ENCODE peak calls at places on chromosome 7, in eight cellular contexts. S is body of pancreas; F is fibroblast of lung; Z is CD8-positive, alpha-beta memory T cell; K is tibial artery; H is Peyer's patch; V is heart right ventricle; W is right atrium auricular region. A is an unnamed sample. For H3K4me1, the result is how much of the 10 kb centered on the place peaks cover.

GRCh38 chr7:5595545-5596045 is 172.0 kb upstream of the TNRC18 start:
- DNase-seq in S (no peak), F (peak), Z (no peak), K (no peak), H (no peak), V (no peak), W (no peak), A (no peak)

GRCh38 chr7:76149847-76150691 is 51.6 kb upstream of the SRRM3 start:
- DNase-seq in S (peak), F (no peak), Z (no peak), K (no peak), H (no peak), V (peak), W (no peak), A (no peak)

GRCh38 chr7:83550100-83550499 is 98.8 kb downstream of the SEMA3E start:
- DNase-seq in S (no peak), F (peak), Z (no peak), K (no peak), H (no peak), V (no peak), W (no peak), A (no peak)

GRCh38 chr7:67854236-67854635 is 857.6 kb downstream of the TYW1 start:
- DNase-seq in S (no peak), F (no peak), Z (no peak), K (no peak), H (no peak), V (no peak), W (no peak), A (no peak)

GRCh38 chr7:6244021-6244420 is 28.4 kb downstream of the CYTH3 start:
- DNase-seq in S (no peak), F (no peak), Z (no peak), K (no peak), H (no peak), V (no peak), W (no peak), A (no peak)

GRCh38 chr7:107661865-107662379 is 1.3 kb downstream of the SLC26A4 start:
- DNase-seq in S (no peak), F (no peak), Z (no peak), K (no peak), H (no peak), V (no peak), W (no peak), A (no peak)

GRCh38 chr7:156903232-156903909 is 10.4 kb upstream of the LMBR1 start:
- DNase-seq in S (peak), F (peak), Z (peak), K (peak), H (peak), V (peak), W (no peak), A (peak)

GRCh38 chr7:105837765-105838241 is 38.6 kb downstream of the ATXN7L1 start:
- DNase-seq in S (no peak), F (no peak), Z (no peak), K (no peak), H (no peak), V (peak), W (no peak), A (no peak)

GRCh38 chr7:45869426-45869825 is 3.5 kb downstream of the CCDC201 start:
- DNase-seq in S (no peak), F (peak), Z (no peak), K (no peak), H (no peak), V (no peak), W (no peak), A (no peak)

GRCh38 chr7:120991133-120991532 is 2.6 kb downstream of the CPED1 start:
- DNase-seq in S (no peak), F (no peak), Z (no peak), K (no peak), H (no peak), V (no peak), W (no peak), A (no peak)

GRCh38 chr7:120274899-120275298 is 1.9 kb downstream of the KCND2 start:
- DNase-seq in S (no peak), F (no peak), Z (no peak), K (no peak), H (no peak), V (no peak), W (no peak), A (no peak)

GRCh38 chr7:155167706-155168365 is 97.7 kb downstream of the HTR5A start:
- DNase-seq in S (no peak), F (no peak), Z (no peak), K (no peak), H (no peak), V (no peak), W (no peak), A (no peak)

GRCh38 chr7:2063562-2064360 is 169.0 kb downstream of the MAD1L1 start:
- DNase-seq in S (peak), F (no peak), Z (no peak), K (no peak), H (no peak), V (peak), W (no peak), A (no peak)

GRCh38 chr7:48009257-48009656 is 19.6 kb downstream of the SUN3 start:
- DNase-seq in S (no peak), F (no peak), Z (no peak), K (no peak), H (no peak), V (no peak), W (no peak), A (no peak)

GRCh38 chr7:156497776-156498509 is 142.6 kb upstream of the RNF32 start:
- DNase-seq in S (no peak), F (no peak), Z (no peak), K (no peak), H (no peak), V (no peak), W (peak), A (no peak)

GRCh38 chr7:4144801-4145470 is 537.2 kb upstream of the FOXK1 start:
- DNase-seq in S (no peak), F (peak), Z (peak), K (no peak), H (no peak), V (peak), W (no peak), A (no peak)

GRCh38 chr7:135161669-135162068 is 8.8 kb downstream of the CYREN start:
- DNase-seq in S (no peak), F (no peak), Z (no peak), K (peak), H (no peak), V (no peak), W (no peak), A (no peak)

GRCh38 chr7:1846331-1847065 is 176.4 kb downstream of the ELFN1 start:
- DNase-seq in S (no peak), F (no peak), Z (peak), K (peak), H (no peak), V (peak), W (no peak), A (no peak)

GRCh38 chr7:22613466-22613865 is 113.5 kb upstream of the STEAP1B start:
- DNase-seq in S (no peak), F (no peak), Z (no peak), K (no peak), H (no peak), V (no peak), W (no peak), A (no peak)

GRCh38 chr7:127816354-127817190 is 164.6 kb downstream of the SND1 start:
- DNase-seq in S (no peak), F (no peak), Z (no peak), K (no peak), H (no peak), V (no peak), W (no peak), A (no peak)

GRCh38 chr7:24301703-24302102 is 17.7 kb downstream of the NPY start:
- DNase-seq in S (no peak), F (no peak), Z (no peak), K (no peak), H (no peak), V (no peak), W (no peak), A (no peak)

GRCh38 chr7:98354511-98355249 is 46.2 kb downstream of the BAIAP2L1 start:
- DNase-seq in S (no peak), F (peak), Z (no peak), K (no peak), H (no peak), V (no peak), W (no peak), A (no peak)

GRCh38 chr7:96126382-96126781 is 195.5 kb downstream of the SLC25A13 start:
- DNase-seq in S (no peak), F (no peak), Z (no peak), K (no peak), H (no peak), V (no peak), W (no peak), A (no peak)

GRCh38 chr7:150988230-150989226 is 2.3 kb upstream of the NOS3 start:
- DNase-seq in S (peak), F (no peak), Z (peak), K (peak), H (peak), V (peak), W (no peak), A (peak)

GRCh38 chr7:75962607-75963382 is 31.6 kb downstream of the TMEM120A start:
- DNase-seq in S (no peak), F (peak), Z (no peak), K (peak), H (no peak), V (peak), W (peak), A (no peak)

GRCh38 chr7:96028729-96029128 is 256.4 kb downstream of the DYNC1I1 start:
- DNase-seq in S (no peak), F (no peak), Z (no peak), K (no peak), H (no peak), V (no peak), W (no peak), A (no peak)

GRCh38 chr7:45978010-45978681 is 57.1 kb upstream of the IGFBP3 start:
- DNase-seq in S (peak), F (peak), Z (no peak), K (peak), H (no peak), V (no peak), W (no peak), A (no peak)

GRCh38 chr7:90596745-90597526 is 815 bp downstream of the CDK14 start:
- DNase-seq in S (peak), F (peak), Z (no peak), K (no peak), H (no peak), V (no peak), W (no peak), A (no peak)

GRCh38 chr7:1884583-1885350 is 214.7 kb downstream of the ELFN1 start:
- DNase-seq in S (no peak), F (peak), Z (no peak), K (no peak), H (no peak), V (no peak), W (no peak), A (no peak)

GRCh38 chr7:149293946-149294640 is 32.1 kb downstream of the ZNF783 start:
- DNase-seq in S (no peak), F (no peak), Z (no peak), K (no peak), H (no peak), V (no peak), W (no peak), A (no peak)

GRCh38 chr7:151233111-151233701 is 923 bp downstream of the CHPF2 start:
- DNase-seq in S (peak), F (peak), Z (peak), K (peak), H (peak), V (no peak), W (peak), A (peak)

GRCh38 chr7:112201421-112201820 is 4.8 kb downstream of the DOCK4 start:
- DNase-seq in S (no peak), F (peak), Z (no peak), K (no peak), H (no peak), V (no peak), W (no peak), A (no peak)

GRCh38 chr7:20310963-20311742 is 19.5 kb upstream of the ITGB8 start:
- DNase-seq in S (no peak), F (peak), Z (no peak), K (no peak), H (no peak), V (no peak), W (no peak), A (no peak)

GRCh38 chr7:47253650-47254080 is 328.2 kb downstream of the TNS3 start:
- DNase-seq in S (peak), F (peak), Z (no peak), K (peak), H (peak), V (peak), W (peak), A (no peak)

GRCh38 chr7:154853727-154854095 is 149.2 kb downstream of the PAXIP1 start:
- DNase-seq in S (no peak), F (peak), Z (no peak), K (peak), H (no peak), V (no peak), W (no peak), A (no peak)

GRCh38 chr7:38382627-38383026 is 109.2 kb upstream of the TARP start:
- DNase-seq in S (no peak), F (peak), Z (no peak), K (no peak), H (no peak), V (no peak), W (no peak), A (no peak)

GRCh38 chr7:143988986-143989745 is 11.0 kb upstream of the OR6B1 start:
- DNase-seq in S (no peak), F (peak), Z (no peak), K (no peak), H (no peak), V (no peak), W (no peak), A (no peak)

GRCh38 chr7:142787034-142787768 is 16.4 kb downstream of the PRSS2 start:
- DNase-seq in S (no peak), F (no peak), Z (no peak), K (no peak), H (no peak), V (no peak), W (no peak), A (no peak)

GRCh38 chr7:142782922-142783900 is 12.4 kb downstream of the PRSS2 start:
- DNase-seq in S (peak), F (peak), Z (peak), K (peak), H (peak), V (peak), W (peak), A (peak)

GRCh38 chr7:142785841-142786250 is 15.1 kb downstream of the PRSS2 start:
- DNase-seq in S (no peak), F (no peak), Z (peak), K (no peak), H (peak), V (no peak), W (no peak), A (peak)

GRCh38 chr7:142787783-142788182 is 17.0 kb downstream of the PRSS2 start:
- DNase-seq in S (no peak), F (no peak), Z (no peak), K (no peak), H (no peak), V (no peak), W (no peak), A (no peak)

GRCh38 chr7:142784096-142784495 is 13.3 kb downstream of the PRSS2 start:
- DNase-seq in S (peak), F (no peak), Z (no peak), K (no peak), H (no peak), V (no peak), W (no peak), A (no peak)
- H3K4me1 ChIP-seq in S (under half), F (under half), Z (under half), K (under half), H (under half), V (under half), W (under half), A (under half)

GRCh38 chr7:130994378-130995115 is 260.5 kb upstream of the KLF14 start:
- DNase-seq in S (peak), F (peak), Z (no peak), K (no peak), H (no peak), V (peak), W (no peak), A (no peak)
- H3K4me3 ChIP-seq in S (no peak), F (no peak), Z (no peak), K (no peak), H (no peak), V (no peak), W (no peak), A (peak)

GRCh38 chr7:42217548-42217947 is 19.5 kb downstream of the GLI3 start:
- DNase-seq in S (no peak), F (no peak), Z (no peak), K (no peak), H (no peak), V (no peak), W (no peak), A (no peak)

GRCh38 chr7:42219447-42219846 is 17.6 kb downstream of the GLI3 start:
- DNase-seq in S (no peak), F (peak), Z (no peak), K (no peak), H (no peak), V (no peak), W (no peak), A (no peak)

GRCh38 chr7:42218248-42218647 is 18.8 kb downstream of the GLI3 start:
- DNase-seq in S (no peak), F (no peak), Z (no peak), K (no peak), H (no peak), V (no peak), W (no peak), A (no peak)

GRCh38 chr7:42214063-42214679 is 22.8 kb downstream of the GLI3 start:
- DNase-seq in S (no peak), F (no peak), Z (no peak), K (no peak), H (no peak), V (no peak), W (no peak), A (no peak)

GRCh38 chr7:42217053-42217452 is 20.0 kb downstream of the GLI3 start:
- DNase-seq in S (no peak), F (no peak), Z (no peak), K (no peak), H (no peak), V (no peak), W (no peak), A (no peak)
- H3K4me1 ChIP-seq in S (under half), F (under half), Z (under half), K (under half), H (under half), V (under half), W (under half), A (under half)

GRCh38 chr7:158495780-158496179 is 91.8 kb downstream of the PTPRN2 start:
- DNase-seq in S (peak), F (no peak), Z (no peak), K (no peak), H (no peak), V (no peak), W (no peak), A (no peak)
- H3K4me3 ChIP-seq in S (no peak), F (no peak), Z (no peak), K (no peak), H (no peak), V (no peak), W (no peak), A (no peak)

DNA sequence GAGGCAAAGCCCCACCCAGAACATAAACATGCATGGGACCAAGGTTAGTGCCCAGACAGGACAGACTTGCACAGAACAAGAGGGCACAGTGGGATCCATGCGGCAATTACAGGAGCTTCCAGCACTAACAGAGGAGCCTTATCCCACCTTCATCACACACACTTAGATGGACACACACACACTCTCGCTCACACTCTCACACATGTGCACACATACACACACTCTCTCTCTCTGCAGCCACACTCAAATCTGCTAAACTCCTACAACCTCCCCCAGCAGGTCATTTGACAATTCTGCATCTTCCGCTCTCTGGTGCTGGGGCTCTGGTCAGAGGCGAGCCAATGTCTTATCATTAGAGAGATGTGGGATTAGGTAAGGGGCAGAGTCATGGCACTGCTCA is 120.5 kb downstream of the UBE2H start:
- DNase-seq in S (no peak), F (no peak), Z (no peak), K (no peak), H (no peak), V (no peak), W (no peak), A (no peak)
- H3K4me1 ChIP-seq in S (under half), F (under half), Z (under half), K (under half), H (under half), V (under half), W (under half), A (under half)

DNA sequence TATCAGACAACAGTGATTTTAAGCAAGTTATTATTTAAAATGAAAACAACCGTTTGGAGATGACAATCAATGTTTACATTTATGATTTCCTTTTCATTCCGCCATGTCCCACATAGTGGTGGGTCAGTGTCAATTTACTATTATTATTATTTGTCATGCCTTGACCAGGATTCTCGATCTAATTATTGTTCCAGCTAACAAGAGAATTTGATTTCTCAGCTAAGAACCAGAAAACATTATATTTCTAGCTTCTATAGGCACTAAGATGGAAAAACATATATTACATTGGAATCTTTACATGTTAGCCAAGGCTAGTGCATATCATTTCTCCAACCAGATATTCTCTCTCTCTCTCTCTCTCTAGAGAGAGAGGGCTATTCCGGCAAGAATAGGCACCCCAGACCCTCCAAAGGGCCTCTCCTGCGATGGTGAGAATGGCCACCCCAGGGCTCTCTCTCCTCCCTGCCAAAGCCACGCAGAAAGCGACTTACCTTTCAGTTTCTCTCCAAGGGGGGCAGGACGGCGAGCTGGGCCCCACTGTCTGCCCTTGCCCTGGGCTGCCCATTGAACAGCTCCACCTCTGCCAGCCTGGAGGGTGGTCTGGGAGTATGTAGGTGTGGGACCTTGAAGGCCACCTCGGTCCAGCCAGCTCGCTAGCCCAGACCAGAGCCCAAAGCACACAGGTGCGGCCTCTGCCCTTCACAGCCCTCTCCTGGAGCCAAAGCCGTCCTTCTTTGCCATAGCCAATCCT is 2.4 kb downstream of the HOXA3 start:
- DNase-seq in S (no peak), F (no peak), Z (no peak), K (peak), H (no peak), V (no peak), W (no peak), A (no peak)
- H3K4me3 ChIP-seq in S (no peak), F (peak), Z (peak), K (peak), H (peak), V (peak), W (no peak), A (no peak)

GRCh38 chr7:28954446-28954845 is 3.7 kb downstream of the TRIL start:
- DNase-seq in S (no peak), F (no peak), Z (no peak), K (no peak), H (no peak), V (no peak), W (no peak), A (no peak)
- H3K4me1 ChIP-seq in S (under half), F (under half), Z (under half), K (under half), H (under half), V (under half), W (under half), A (under half)

GRCh38 chr7:118040562-118040961 is 143.4 kb upstream of the LSM8 start:
- DNase-seq in S (no peak), F (no peak), Z (no peak), K (no peak), H (no peak), V (no peak), W (no peak), A (no peak)
- H3K4me3 ChIP-seq in S (no peak), F (no peak), Z (no peak), K (no peak), H (no peak), V (no peak), W (no peak), A (no peak)

DNA sequence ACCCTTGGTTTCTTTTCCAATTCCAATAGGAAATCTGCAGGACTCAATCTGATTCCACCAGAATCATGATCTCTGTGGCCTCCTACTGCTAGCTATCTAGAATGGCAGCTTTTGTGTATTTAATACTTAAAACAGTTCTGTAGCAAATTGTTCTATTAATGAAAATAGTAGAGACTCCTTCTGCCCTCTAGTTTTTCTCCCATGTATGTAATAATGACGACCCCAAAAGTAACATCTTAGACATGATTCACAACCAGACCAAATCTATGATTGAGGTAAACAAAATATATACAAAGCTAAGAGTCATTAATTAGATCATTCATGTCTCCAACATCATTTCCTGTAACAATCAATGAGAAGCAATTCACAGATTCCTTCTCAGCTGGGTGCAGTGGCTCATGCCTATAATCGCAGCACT is 259.1 kb upstream of the MKLN1 start:
- DNase-seq in S (no peak), F (peak), Z (no peak), K (no peak), H (no peak), V (no peak), W (no peak), A (no peak)
- H3K4me1 ChIP-seq in S (under half), F (under half), Z (half or more), K (under half), H (under half), V (half or more), W (under half), A (half or more)